ENCODE peak calls at places on chromosomes 12 and 14, in five cellular contexts. U is mammary epithelial cell, P is astrocyte, Q is HCT116, N is tibial nerve. K is an unnamed sample.
A peak's percentile ranks its signal among the peaks of the same experiment; 100 is the strongest.

GRCh38 chr14:95143813-95144620 is 13.3 kb downstream of the DICER1 start:
- DNase-seq in N (no peak), U (no peak), P (no peak), Q (no peak), K (no peak)

GRCh38 chr14:92040431-92041040 is 677 bp upstream of the TRIP11 start:
- DNase-seq in P (peak; percentile 45), U (peak; percentile 54), Q (peak; percentile 12), N (no peak), K (peak; percentile 42)

GRCh38 chr14:75144944-75145343 is 18.1 kb upstream of the NEK9 start:
- DNase-seq in Q (no peak), N (peak; percentile 47), U (no peak), P (no peak), K (no peak)

GRCh38 chr12:124543591-124544310 is 23.7 kb downstream of the NCOR2 start:
- DNase-seq in Q (no peak), N (no peak), P (peak; percentile 52), U (no peak), K (no peak)

GRCh38 chr14:31835049-31835448 is 242.1 kb upstream of the ARHGAP5 start:
- DNase-seq in N (no peak), P (no peak), Q (no peak), U (peak; percentile 19), K (peak; percentile 50)

GRCh38 chr12:124640096-124640495 is 72.7 kb upstream of the NCOR2 start:
- DNase-seq in U (peak; percentile 88), N (no peak), P (peak; percentile 66), Q (no peak), K (peak; percentile 88)

GRCh38 chr12:56836800-56837663 is 73.9 kb downstream of the HSD17B6 start:
- DNase-seq in P (peak; percentile 60), N (no peak), Q (no peak), U (peak; percentile 84), K (peak; percentile 43)

GRCh38 chr12:56220611-56221232 is 1.0 kb downstream of the RNF41 start:
- DNase-seq in U (peak; percentile 36), N (no peak), P (peak; percentile 50), Q (no peak), K (peak; percentile 46)

GRCh38 chr12:26845984-26846383 is 13.0 kb upstream of the ITPR2 start:
- DNase-seq in Q (no peak), P (peak; percentile 97), N (no peak), U (no peak), K (no peak)

GRCh38 chr12:46472893-46473633 is 100.5 kb upstream of the SLC38A2 start:
- DNase-seq in Q (no peak), U (no peak), P (peak; percentile 66), N (no peak), K (peak; percentile 83)

GRCh38 chr12:109888179-109889020 is 8.1 kb upstream of the GLTP start:
- DNase-seq in N (peak; percentile 25), U (peak; percentile 96), P (peak; percentile 93), Q (peak; percentile 50), K (peak; percentile 97)

GRCh38 chr12:100267603-100268281 is 765 bp downstream of the SCYL2 start:
- DNase-seq in Q (no peak), U (peak; percentile 42), N (peak; percentile 10), P (peak; percentile 51), K (no peak)

GRCh38 chr12:113479578-113480335 is 8.1 kb upstream of the LHX5 start:
- DNase-seq in P (peak; percentile 15), U (no peak), N (peak; percentile 28), Q (no peak), K (peak; percentile 67)

GRCh38 chr14:99136401-99136800 is 135.6 kb downstream of the BCL11B start:
- DNase-seq in N (no peak), U (no peak), P (no peak), Q (no peak), K (no peak)

GRCh38 chr14:57502581-57503254 is 9.1 kb upstream of the CCDC198 start:
- DNase-seq in N (no peak), P (peak; percentile 53), U (no peak), Q (no peak), K (no peak)

GRCh38 chr12:25458047-25458552 is 95.0 kb downstream of the LMNTD1 start:
- DNase-seq in U (peak; percentile 95), Q (peak; percentile 95), N (peak; percentile 44), P (peak; percentile 93), K (peak; percentile 96)

GRCh38 chr14:54312166-54312801 is 84.5 kb upstream of the CDKN3 start:
- DNase-seq in U (peak; percentile 99), N (no peak), Q (peak; percentile 62), P (peak; percentile 94), K (peak; percentile 95)

GRCh38 chr14:102795060-102795925 is 18.0 kb downstream of the TRAF3 start:
- DNase-seq in N (peak; percentile 72), P (peak; percentile 96), Q (no peak), U (peak; percentile 83), K (peak; percentile 92)

GRCh38 chr14:51652168-51653095 is 722 bp downstream of the FRMD6 start:
- DNase-seq in Q (no peak), P (no peak), U (no peak), N (peak; percentile 35), K (no peak)
- TF ChIP-seq CTCF in Q (no peak), P (no peak), U (no peak), N (no peak), K (no peak)

GRCh38 chr14:104593241-104593701 is 11.3 kb downstream of the TMEM179 start:
- DNase-seq in Q (no peak), N (no peak), U (no peak), P (no peak), K (no peak)

GRCh38 chr14:104591506-104592291 is 12.1 kb downstream of the C14orf180 start:
- DNase-seq in P (no peak), Q (no peak), N (no peak), U (no peak), K (no peak)

GRCh38 chr14:104593710-104594121 is 10.9 kb downstream of the TMEM179 start:
- DNase-seq in Q (no peak), P (no peak), N (no peak), U (no peak), K (peak; percentile 15)

GRCh38 chr14:104592292-104592672 is 12.3 kb downstream of the TMEM179 start:
- DNase-seq in U (no peak), Q (no peak), P (no peak), N (no peak), K (no peak)

GRCh38 chr14:104592785-104593184 is 11.8 kb downstream of the TMEM179 start:
- DNase-seq in P (no peak), U (no peak), N (no peak), Q (no peak), K (no peak)
- H3K4me3 ChIP-seq in P (no peak overlapping the region), U (no peak overlapping the region), N (no peak overlapping the region), Q (no peak overlapping the region), K (no peak overlapping the region)

GRCh38 chr12:90695415-90695814 is 259.6 kb downstream of the CCER1 start:
- DNase-seq in N (no peak), Q (no peak), P (no peak), U (no peak), K (no peak)
- TF ChIP-seq CTCF in N (no peak), Q (peak; percentile 25), P (peak; percentile 13), U (peak; percentile 27), K (peak; percentile 22)

DNA sequence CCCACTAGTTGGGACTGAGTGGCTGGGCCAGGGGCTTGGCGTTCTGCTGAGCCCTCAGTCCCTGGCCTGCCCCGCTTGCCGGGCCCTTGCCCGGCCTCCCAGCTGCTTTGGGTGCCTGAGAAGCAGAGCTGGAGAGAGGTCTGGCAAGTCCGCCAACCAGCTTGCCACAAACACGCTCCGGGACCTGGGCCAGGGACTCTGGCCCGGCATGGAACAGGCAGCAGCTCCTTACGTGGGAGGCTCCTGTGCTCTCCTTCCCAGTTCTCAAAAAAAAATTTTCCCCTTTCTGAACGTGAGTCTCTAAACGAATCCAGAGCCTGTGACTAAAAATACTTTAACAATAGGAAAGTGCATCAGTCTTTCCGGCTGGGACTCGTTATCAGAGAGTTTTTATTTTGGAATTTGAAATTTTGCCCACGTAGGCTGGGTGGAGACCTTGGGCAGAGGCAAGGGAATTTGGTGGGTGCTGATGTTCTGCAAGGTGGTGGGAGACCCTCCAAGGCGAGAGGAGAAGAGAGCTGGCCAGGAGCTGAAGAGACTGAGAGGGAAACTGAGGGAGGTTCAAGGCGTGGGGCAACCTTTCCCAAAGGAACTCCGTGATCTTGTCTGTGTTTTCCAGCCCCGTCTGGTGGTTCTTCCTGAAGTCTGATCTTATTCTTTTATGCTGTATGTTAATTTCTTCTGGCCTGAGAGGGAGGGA is 6.8 kb upstream of the NR4A1 start:
- DNase-seq in N (peak; percentile 77), P (peak; percentile 91), U (no peak), Q (no peak), K (peak; percentile 81)
- H3K4me3 ChIP-seq in N (no peak overlapping the region), P (no peak overlapping the region), U (no peak overlapping the region), Q (no peak overlapping the region), K (no peak overlapping the region)

GRCh38 chr14:77376380-77376770 is 519 bp downstream of the TMED8 start:
- DNase-seq in P (no peak), N (peak; percentile 9), Q (no peak), U (no peak), K (peak; percentile 2)

GRCh38 chr14:77375973-77376372 is 921 bp downstream of the TMED8 start:
- DNase-seq in P (no peak), U (no peak), N (no peak), Q (no peak), K (no peak)

GRCh38 chr14:77375164-77375950 is 1.5 kb downstream of the TMED8 start:
- DNase-seq in N (no peak), Q (no peak), P (no peak), U (no peak), K (no peak)

GRCh38 chr14:77376771-77377501 is at the start of the genes SAMD15 and TMED8:
- DNase-seq in N (peak; percentile 52), P (peak; percentile 78), U (peak; percentile 82), Q (peak; percentile 61), K (peak; percentile 94)

DNA sequence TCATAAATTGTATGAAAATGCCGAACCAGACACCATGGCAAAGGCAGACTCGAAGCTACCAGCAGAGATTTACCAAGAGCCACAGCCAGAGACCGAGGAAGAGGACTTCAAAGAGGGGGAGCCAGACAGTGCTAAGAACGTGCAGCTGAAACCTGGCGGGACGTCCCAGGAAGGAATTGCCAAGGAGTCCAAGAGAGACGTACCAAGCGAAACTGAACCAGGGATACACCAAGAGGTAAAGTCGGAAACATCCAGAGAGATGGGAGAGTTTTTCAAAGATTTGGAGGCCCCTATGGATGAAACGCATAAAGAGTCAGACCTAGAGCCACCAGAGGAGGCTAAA is 294 bp downstream of the SAMD15 start:
- DNase-seq in P (no peak), N (no peak), Q (no peak), U (no peak), K (no peak)
- TF ChIP-seq CTCF in P (no peak), N (no peak), Q (no peak), U (no peak), K (no peak)

GRCh38 chr14:60094306-60094897 is 2.7 kb downstream of the PCNX4 start:
- DNase-seq in U (no peak), P (peak; percentile 84), Q (no peak), N (no peak), K (peak; percentile 61)
- H3K4me3 ChIP-seq in U (peak overlapping the region; percentile 66), P (peak overlapping the region; percentile 98), Q (peak overlapping the region; percentile 6), N (no peak overlapping the region), K (peak overlapping the region; percentile 79)

K was measured in foreskin fibroblast.